ENCODE peak calls at places on chromosome 6, in six cellular contexts. P is AG20443, A is iris pigment epithelial cell, N is LoVo, C is HEK293T, D is right atrium auricular region. M is an unnamed sample.

GRCh38 chr6:158474961-158475343 is 84.9 kb upstream of the TMEM181 start:
- DNase-seq in A (peak), N (peak), D (no peak), P (peak), C (no peak), M (no peak)

GRCh38 chr6:38997128-38997761 is 51.3 kb upstream of the GLP1R start:
- DNase-seq in N (no peak), A (peak), P (peak), C (peak), D (no peak), M (peak)

GRCh38 chr6:43838276-43839036 is 68.4 kb downstream of the VEGFA start:
- DNase-seq in D (peak), C (peak), N (peak), A (peak), P (peak), M (no peak)

GRCh38 chr6:139823099-139823807 is 448.8 kb upstream of the CITED2 start:
- DNase-seq in P (no peak), N (no peak), A (no peak), C (no peak), D (no peak), M (no peak)

GRCh38 chr6:112701201-112701600 is 354.1 kb downstream of the RFPL4B start:
- DNase-seq in D (no peak), A (peak), N (no peak), P (no peak), C (peak), M (no peak)

GRCh38 chr6:158115508-158115907 is 52.6 kb downstream of the SERAC1 start:
- DNase-seq in D (no peak), C (no peak), N (no peak), P (no peak), A (no peak), M (no peak)

GRCh38 chr6:46376562-46376969 is 114.7 kb downstream of the RCAN2 start:
- DNase-seq in P (no peak), A (no peak), D (no peak), N (no peak), C (no peak), M (no peak)

GRCh38 chr6:127366281-127367022 is 23.0 kb upstream of the ECHDC1 start:
- DNase-seq in N (peak), D (peak), C (no peak), P (peak), A (peak), M (no peak)

GRCh38 chr6:2708456-2708855 is 42.3 kb downstream of the MYLK4 start:
- DNase-seq in A (peak), P (no peak), C (no peak), N (no peak), D (no peak), M (no peak)

GRCh38 chr6:41072836-41073202 is at the start of gene NFYA:
- DNase-seq in A (no peak), C (no peak), D (no peak), P (peak), N (no peak), M (no peak)

GRCh38 chr6:92329416-92329815 is 1089.9 kb downstream of the EPHA7 start:
- DNase-seq in D (no peak), P (no peak), C (no peak), A (peak), N (no peak), M (no peak)

GRCh38 chr6:33190504-33191107 is 1.7 kb downstream of the COL11A2 start:
- DNase-seq in P (no peak), A (no peak), N (no peak), D (no peak), C (no peak), M (no peak)

GRCh38 chr6:106084973-106085686 is 1.0 kb upstream of the PRDM1 start:
- DNase-seq in A (peak), P (no peak), N (no peak), C (no peak), D (no peak), M (no peak)

M was measured in NCI-H2227 treated with DMSO at 0.1 percent for 48 hours.